ENCODE peak calls at places on chromosomes 11 and 22, in five cellular contexts. Y is HuH-7; D is LHCN-M2; O is dorsolateral prefrontal cortex; Z is stimulated activated effector memory CD8-positive, alpha-beta T cell treated with anti-CD3 and anti-CD28 coated beads, Interleukin-12 subunit alpha, Interleukin-12 subunit beta, amount 100 ng/mL, for 72 hours. U is an unnamed sample.
A peak's percentile ranks its signal among the peaks of the same experiment; 100 is the strongest.

GRCh38 chr11:116506446-116506845 is 266.3 kb downstream of the BUD13 start:
- DNase-seq in D (no peak), Y (no peak), O (no peak), Z (no peak), U (no peak)

GRCh38 chr22:46056169-46057041 is 79.4 kb upstream of the WNT7B start:
- DNase-seq in Z (no peak), D (peak; percentile 72), Y (no peak), O (peak; percentile 89), U (no peak)

GRCh38 chr11:107916671-107917241 is 11.5 kb upstream of the RAB39A start:
- DNase-seq in D (peak; percentile 9), O (no peak), Z (peak; percentile 6), Y (no peak), U (no peak)

GRCh38 chr22:27780161-27780575 is 21.4 kb downstream of the MN1 start:
- DNase-seq in D (peak; percentile 13), Y (no peak), O (no peak), Z (no peak), U (no peak)

GRCh38 chr11:57641426-57641825 is 8.3 kb downstream of the YPEL4 start:
- DNase-seq in Y (peak; percentile 99), D (peak; percentile 54), O (no peak), Z (no peak), U (peak; percentile 74)

GRCh38 chr22:24953294-24954113 is 988 bp downstream of the KIAA1671 start:
- DNase-seq in Z (no peak), D (no peak), Y (no peak), O (peak; percentile 46), U (no peak)

GRCh38 chr11:62015615-62016014 is 48.2 kb upstream of the FTH1 start:
- DNase-seq in Z (no peak), O (no peak), D (no peak), Y (no peak), U (no peak)

GRCh38 chr22:48185656-48186055 is 1423.2 kb downstream of the TBC1D22A start:
- DNase-seq in O (no peak), Z (no peak), D (no peak), Y (no peak), U (no peak)

GRCh38 chr11:86672007-86672621 is at the start of gene ME3:
- DNase-seq in D (peak; percentile 59), Z (no peak), Y (peak; percentile 46), O (peak; percentile 74), U (peak; percentile 76)

GRCh38 chr11:6925636-6926207 is 504 bp upstream of the ZNF215 start:
- DNase-seq in D (no peak), Z (no peak), O (no peak), Y (no peak), U (no peak)

GRCh38 chr22:44261164-44261860 is 51.4 kb downstream of the SHISAL1 start:
- DNase-seq in D (no peak), Z (no peak), Y (no peak), O (peak; percentile 22), U (no peak)